ENCODE peak calls at places on chromosomes 11 and 22, in ten cellular contexts. L is aorta; Q is mesenchymal stem cell; Y is neuronal stem cell; K is effector memory CD4-positive, alpha-beta T cell; E is testis; G is heart right ventricle; S is body of pancreas; R is K562; T is sigmoid colon. I is an unnamed sample.

GRCh38 chr11:6498121-6498520 is 1.0 kb downstream of the DNHD1 start:
- DNase-seq in L (peak; percentile 77), Q (no peak), Y (no peak), K (no peak), E (no peak), G (no peak), S (no peak), R (no peak), T (no peak), I (no peak)

GRCh38 chr22:50683086-50683993 is 10.7 kb downstream of the SHANK3 start:
- DNase-seq in L (no peak), Q (no peak), Y (no peak), K (no peak), E (peak; percentile 11), G (no peak), S (no peak), R (no peak), T (no peak), I (no peak)

GRCh38 chr22:39556970-39557811 is 13.4 kb upstream of the CACNA1I start:
- DNase-seq in L (no peak), Q (peak; percentile 16), Y (no peak), K (no peak), E (peak; percentile 55), G (no peak), S (no peak), R (peak; percentile 58), T (no peak), I (peak; percentile 37)

GRCh38 chr11:125925804-125926203 is 20.0 kb upstream of the VSIG10L2 start:
- DNase-seq in L (no peak), Q (no peak), Y (no peak), K (no peak), E (no peak), G (no peak), S (no peak), R (no peak), T (no peak), I (no peak)

GRCh38 chr22:25488244-25489020 is 76.0 kb upstream of the GRK3 start:
- DNase-seq in L (peak; percentile 79), Q (peak; percentile 71), Y (no peak), K (no peak), E (peak; percentile 84), G (peak; percentile 72), S (peak; percentile 86), R (no peak), T (no peak), I (no peak)

GRCh38 chr11:59456661-59457060 is at the start of gene OR4D6:
- DNase-seq in L (no peak), Q (no peak), Y (no peak), K (no peak), E (no peak), G (no peak), S (no peak), R (no peak), T (no peak), I (no peak)

GRCh38 chr11:19079643-19080440 is 19.3 kb upstream of the MRGPRX2 start:
- DNase-seq in L (no peak), Q (peak; percentile 91), Y (no peak), K (no peak), E (no peak), G (no peak), S (peak; percentile 69), R (no peak), T (no peak), I (no peak)

GRCh38 chr11:64880240-64881001 is 2.0 kb upstream of the EHD1 start:
- DNase-seq in L (peak; percentile 58), Q (peak; percentile 85), Y (no peak), K (no peak), E (peak; percentile 57), G (no peak), S (no peak), R (no peak), T (no peak), I (no peak)

GRCh38 chr11:133541331-133542095 is 9.2 kb upstream of the OPCML start:
- DNase-seq in L (no peak), Q (no peak), Y (peak; percentile 57), K (no peak), E (no peak), G (no peak), S (no peak), R (no peak), T (no peak), I (no peak)

GRCh38 chr11:128146926-128147605 is 440.3 kb downstream of the ETS1 start:
- DNase-seq in L (no peak), Q (no peak), Y (no peak), K (no peak), E (no peak), G (no peak), S (no peak), R (no peak), T (no peak), I (no peak)

GRCh38 chr11:41256060-41256459 is 203.4 kb downstream of the LRRC4C start:
- DNase-seq in L (no peak), Q (no peak), Y (no peak), K (no peak), E (no peak), G (no peak), S (no peak), R (no peak), T (no peak), I (no peak)

GRCh38 chr22:27003301-27003700 is 345.9 kb downstream of the MIAT start:
- DNase-seq in L (no peak), Q (no peak), Y (no peak), K (no peak), E (no peak), G (no peak), S (no peak), R (no peak), T (no peak), I (no peak)

GRCh38 chr11:17368551-17368950 is 17.0 kb downstream of the NCR3LG1 start:
- DNase-seq in L (no peak), Q (no peak), Y (no peak), K (no peak), E (no peak), G (no peak), S (no peak), R (no peak), T (no peak), I (no peak)

GRCh38 chr11:17369685-17370243 is 18.2 kb downstream of the NCR3LG1 start:
- DNase-seq in L (no peak), Q (no peak), Y (no peak), K (no peak), E (no peak), G (no peak), S (no peak), R (no peak), T (no peak), I (no peak)

GRCh38 chr11:17366491-17366890 is 14.9 kb downstream of the NCR3LG1 start:
- DNase-seq in L (no peak), Q (no peak), Y (no peak), K (no peak), E (no peak), G (no peak), S (no peak), R (no peak), T (no peak), I (no peak)

GRCh38 chr11:17371614-17372013 is 16.8 kb downstream of the KCNJ11 start:
- DNase-seq in L (no peak), Q (peak; percentile 45), Y (no peak), K (no peak), E (no peak), G (no peak), S (no peak), R (no peak), T (no peak), I (no peak)

GRCh38 chr11:17369094-17369493 is 17.5 kb downstream of the NCR3LG1 start:
- DNase-seq in L (no peak), Q (no peak), Y (no peak), K (no peak), E (no peak), G (no peak), S (no peak), R (no peak), T (no peak), I (no peak)
- H3K36me3 ChIP-seq in L (peaks cover 9% of the 10 kb centered on the region), Q (peaks cover 90% of the 10 kb centered on the region), Y (peaks cover 94% of the 10 kb centered on the region), K (no peaks in the 10 kb centered on the region), E (no peaks in the 10 kb centered on the region), G (no peaks in the 10 kb centered on the region), S (no peaks in the 10 kb centered on the region), R (peaks cover 98% of the 10 kb centered on the region), T (no peaks in the 10 kb centered on the region), I (no peaks in the 10 kb centered on the region)

GRCh38 chr22:19984851-19985811 is 31.5 kb downstream of the ARVCF start:
- DNase-seq in L (peak; percentile 45), Q (no peak), Y (no peak), K (no peak), E (no peak), G (peak; percentile 15), S (no peak), R (no peak), T (no peak), I (no peak)
- H3K4me3 ChIP-seq in L (no peak overlapping the region), Q (no peak overlapping the region), Y (peak overlapping the region; percentile 95), K (no peak overlapping the region), E (no peak overlapping the region), G (no peak overlapping the region), S (no peak overlapping the region), R (no peak overlapping the region), T (no peak overlapping the region), I (no peak overlapping the region)

GRCh38 chr11:339963-340362 is 19.3 kb upstream of the IFITM3 start:
- DNase-seq in L (no peak), Q (no peak), Y (no peak), K (no peak), E (no peak), G (no peak), S (no peak), R (no peak), T (no peak), I (no peak)
- H3K27ac ChIP-seq in L (no peak overlapping the region), Q (no peak overlapping the region), Y (no peak overlapping the region), K (no peak overlapping the region), E (no peak overlapping the region), G (no peak overlapping the region), S (no peak overlapping the region), R (no peak overlapping the region), T (no peak overlapping the region), I (no peak overlapping the region)

GRCh38 chr11:69489031-69489745 is 7.7 kb downstream of the LINC01488 start:
- DNase-seq in L (peak; percentile 52), Q (no peak), Y (no peak), K (no peak), E (peak; percentile 21), G (peak; percentile 67), S (no peak), R (no peak), T (no peak), I (no peak)
- H3K36me3 ChIP-seq in L (no peaks in the 10 kb centered on the region), Q (no peaks in the 10 kb centered on the region), Y (no peaks in the 10 kb centered on the region), K (no peaks in the 10 kb centered on the region), E (no peaks in the 10 kb centered on the region), G (no peaks in the 10 kb centered on the region), S (no peaks in the 10 kb centered on the region), R (no peaks in the 10 kb centered on the region), T (no peaks in the 10 kb centered on the region), I (no peaks in the 10 kb centered on the region)

I was measured in naive thymus-derived CD4-positive, alpha-beta T cell.